ENCODE peak calls at places on chromosome 13, in ten cellular contexts. M is PC-3, V is HCT116, B is hepatocyte, Z is MM.1S, Y is SK-N-SH, K is OCI-LY7, C is PC-9, G is GM23338, H is Karpas-422. N is an unnamed sample.

GRCh38 chr13:74452881-74453280 is 318.7 kb upstream of the KLF12 start:
- DNase-seq in M (no peak), V (no peak), B (no peak), Z (no peak), Y (no peak), K (no peak), C (no peak), G (no peak), H (no peak), N (no peak)

GRCh38 chr13:77859450-77859849 is 59.2 kb downstream of the EDNRB start:
- DNase-seq in M (no peak), V (no peak), B (no peak), Z (no peak), Y (no peak), K (no peak), C (no peak), G (no peak), H (no peak), N (peak; percentile 88)

GRCh38 chr13:46992383-46992952 is 95.6 kb upstream of the HTR2A start:
- DNase-seq in M (peak; percentile 41), V (peak; percentile 16), B (no peak), Z (no peak), Y (no peak), K (peak; percentile 64), C (no peak), G (peak; percentile 31), H (peak; percentile 75), N (peak; percentile 21)

GRCh38 chr13:40116008-40116407 is 460.5 kb downstream of the COG6 start:
- DNase-seq in M (peak; percentile 72), V (peak; percentile 80), B (peak; percentile 84), Z (no peak), Y (no peak), K (no peak), C (peak; percentile 60), G (peak; percentile 5), H (no peak), N (peak; percentile 76)

GRCh38 chr13:60329221-60329983 is 67.6 kb upstream of the TDRD3 start:
- DNase-seq in M (peak; percentile 35), V (peak; percentile 18), B (peak; percentile 67), Z (peak; percentile 16), Y (peak; percentile 41), K (peak; percentile 27), C (no peak), G (peak; percentile 87), H (peak; percentile 73), N (peak; percentile 42)

GRCh38 chr13:113231306-113232207 is 22.1 kb downstream of the CUL4A start:
- DNase-seq in M (no peak), V (no peak), B (no peak), Z (no peak), Y (no peak), K (no peak), C (no peak), G (no peak), H (no peak), N (no peak)

GRCh38 chr13:109785892-109786450 is 412 bp downstream of the IRS2 start:
- DNase-seq in M (no peak), V (no peak), B (peak; percentile 71), Z (peak; percentile 16), Y (peak; percentile 70), K (no peak), C (no peak), G (peak; percentile 21), H (no peak), N (peak; percentile 66)

GRCh38 chr13:40445557-40445990 is 220.9 kb downstream of the FOXO1 start:
- DNase-seq in M (peak; percentile 74), V (no peak), B (no peak), Z (no peak), Y (no peak), K (peak; percentile 100), C (no peak), G (peak; percentile 14), H (peak; percentile 96), N (no peak)

GRCh38 chr13:50844181-50844875 is 836 bp upstream of the DLEU7 start:
- DNase-seq in M (no peak), V (no peak), B (no peak), Z (no peak), Y (no peak), K (no peak), C (no peak), G (no peak), H (no peak), N (no peak)

GRCh38 chr13:89514534-89515312 is 1832.8 kb upstream of the MIR17HG start:
- DNase-seq in M (peak; percentile 82), V (no peak), B (peak; percentile 4), Z (no peak), Y (no peak), K (no peak), C (peak; percentile 84), G (peak; percentile 76), H (no peak), N (peak; percentile 19)

GRCh38 chr13:108929532-108929931 is 300.1 kb downstream of the MYO16 start:
- DNase-seq in M (peak; percentile 30), V (no peak), B (no peak), Z (no peak), Y (no peak), K (no peak), C (no peak), G (peak; percentile 8), H (no peak), N (peak; percentile 33)

GRCh38 chr13:93736111-93736510 is 509.5 kb downstream of the GPC6 start:
- DNase-seq in M (peak; percentile 44), V (no peak), B (no peak), Z (no peak), Y (no peak), K (no peak), C (no peak), G (no peak), H (no peak), N (peak; percentile 63)
- H3K9me2 ChIP-seq in M (no peaks in the 10 kb centered on the region), V (no peaks in the 10 kb centered on the region), B (no peaks in the 10 kb centered on the region), Z (no peaks in the 10 kb centered on the region), Y (no peaks in the 10 kb centered on the region), K (no peaks in the 10 kb centered on the region), C (no peaks in the 10 kb centered on the region), G (no peaks in the 10 kb centered on the region), H (no peaks in the 10 kb centered on the region), N (no peaks in the 10 kb centered on the region)

GRCh38 chr13:66329988-66330429 is 900.1 kb downstream of the PCDH9 start:
- DNase-seq in M (no peak), V (no peak), B (no peak), Z (peak; percentile 48), Y (no peak), K (no peak), C (no peak), G (no peak), H (no peak), N (no peak)
- H3K4me2 ChIP-seq in M (no peak overlapping the region), V (no peak overlapping the region), B (no peak overlapping the region), Z (peak overlapping the region; percentile 41), Y (peak overlapping the region; percentile 13), K (no peak overlapping the region), C (no peak overlapping the region), G (no peak overlapping the region), H (no peak overlapping the region), N (no peak overlapping the region)

DNA sequence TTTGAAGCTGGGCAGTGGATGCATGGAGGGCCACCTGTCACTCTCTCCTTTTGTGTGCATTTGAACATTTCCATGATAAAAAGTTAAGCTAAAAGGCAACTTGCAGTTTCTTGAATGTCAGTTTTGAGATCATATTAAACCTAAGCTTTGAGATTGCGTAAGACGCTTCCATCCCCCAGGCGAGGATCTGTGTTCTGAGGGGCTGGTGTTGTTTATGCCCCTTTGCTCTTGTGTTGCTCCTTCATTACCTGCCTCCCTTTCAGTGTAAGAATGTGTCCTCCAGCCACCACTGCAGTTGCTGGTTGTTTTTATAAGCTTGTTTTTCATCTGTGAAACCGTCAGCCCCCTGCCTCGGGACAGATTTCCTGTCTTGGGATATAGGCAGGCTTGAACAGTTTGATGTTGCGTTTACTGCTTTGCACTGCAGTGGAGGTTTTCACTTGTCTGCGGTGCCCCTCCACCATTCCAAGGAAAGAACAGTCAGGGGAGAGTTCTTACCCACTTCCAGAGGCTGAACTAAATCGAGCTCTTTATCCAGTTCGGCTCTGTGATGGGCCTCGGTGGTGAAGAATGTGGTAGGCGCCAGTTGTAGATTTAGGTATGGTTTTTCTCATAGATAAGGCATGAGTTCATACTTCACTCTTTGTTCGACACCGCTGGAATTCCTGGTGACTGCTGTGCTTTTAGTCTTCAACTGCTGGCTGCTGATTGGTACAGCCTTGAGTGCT is 96.8 kb downstream of the ARHGEF7 start:
- DNase-seq in M (no peak), V (no peak), B (no peak), Z (no peak), Y (no peak), K (no peak), C (no peak), G (peak; percentile 67), H (no peak), N (no peak)
- H4K20me1 ChIP-seq in M (peaks cover 5% of the 10 kb centered on the region), V (peaks cover 13% of the 10 kb centered on the region), B (peaks cover 72% of the 10 kb centered on the region), Z (peaks cover 6% of the 10 kb centered on the region), Y (peaks cover 57% of the 10 kb centered on the region), K (peaks cover 10% of the 10 kb centered on the region), C (peaks cover 31% of the 10 kb centered on the region), G (peaks cover 4% of the 10 kb centered on the region), H (peaks cover 52% of the 10 kb centered on the region), N (no peaks in the 10 kb centered on the region)

GRCh38 chr13:30763786-30764440 is 28.6 kb downstream of the ALOX5AP start:
- DNase-seq in M (peak; percentile 31), V (no peak), B (no peak), Z (no peak), Y (no peak), K (no peak), C (no peak), G (no peak), H (no peak), N (peak; percentile 36)
- H3K9me2 ChIP-seq in M (no peaks in the 10 kb centered on the region), V (no peaks in the 10 kb centered on the region), B (no peaks in the 10 kb centered on the region), Z (no peaks in the 10 kb centered on the region), Y (no peaks in the 10 kb centered on the region), K (no peaks in the 10 kb centered on the region), C (no peaks in the 10 kb centered on the region), G (no peaks in the 10 kb centered on the region), H (no peaks in the 10 kb centered on the region), N (no peaks in the 10 kb centered on the region)

GRCh38 chr13:54879036-54879435 is 1850.4 kb downstream of the OLFM4 start:
- DNase-seq in M (no peak), V (no peak), B (no peak), Z (no peak), Y (no peak), K (no peak), C (no peak), G (no peak), H (no peak), N (no peak)

DNA sequence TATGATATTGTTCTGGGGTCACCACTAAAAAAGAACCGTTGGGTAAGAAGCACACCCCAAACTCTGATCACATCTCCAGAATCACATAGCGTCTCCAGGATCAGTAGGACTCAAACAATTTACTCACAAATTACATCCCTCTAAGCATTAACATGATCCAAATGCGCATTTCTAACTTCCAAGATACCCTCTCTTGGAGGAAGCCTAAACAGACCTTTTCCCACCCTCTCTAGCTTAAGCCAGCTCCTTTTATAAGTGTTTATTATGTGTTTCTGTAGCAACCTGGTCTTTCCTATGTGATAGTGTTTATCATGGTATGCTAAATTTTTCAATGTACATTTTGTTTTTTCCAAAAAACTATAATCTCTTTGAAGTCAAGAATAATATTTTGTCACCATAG is 1846.5 kb downstream of the OLFM4 start:
- DNase-seq in M (no peak), V (no peak), B (no peak), Z (no peak), Y (no peak), K (no peak), C (no peak), G (peak; percentile 48), H (no peak), N (no peak)
- H3K4me2 ChIP-seq in M (no peak overlapping the region), V (no peak overlapping the region), B (no peak overlapping the region), Z (no peak overlapping the region), Y (no peak overlapping the region), K (no peak overlapping the region), C (no peak overlapping the region), G (peak overlapping the region; percentile 11), H (no peak overlapping the region), N (no peak overlapping the region)

GRCh38 chr13:29583073-29583785 is 12.3 kb downstream of the SLC7A1 start:
- DNase-seq in M (peak; percentile 62), V (no peak), B (no peak), Z (no peak), Y (no peak), K (no peak), C (peak; percentile 78), G (no peak), H (no peak), N (peak; percentile 90)
- H4K20me1 ChIP-seq in M (peaks cover 66% of the 10 kb centered on the region), V (peaks cover 27% of the 10 kb centered on the region), B (peaks cover 48% of the 10 kb centered on the region), Z (peaks cover 4% of the 10 kb centered on the region), Y (peaks cover 86% of the 10 kb centered on the region), K (peaks cover 70% of the 10 kb centered on the region), C (peaks cover 100% of the 10 kb centered on the region), G (peaks cover 90% of the 10 kb centered on the region), H (peaks cover 63% of the 10 kb centered on the region), N (peaks cover 28% of the 10 kb centered on the region)